ENCODE peak calls at places on chromosomes 7 and 10, in seven cellular contexts. L is OCI-LY7, F is HCT116, Z is MM.1S, R is neural progenitor cell, P is SK-N-SH, N is PC-3. Q is an unnamed sample.

GRCh38 chr10:69742928-69743602 is 58.6 kb upstream of the COL13A1 start:
- DNase-seq in L (no peak), F (peak; percentile 18), Z (no peak), R (peak; percentile 72), P (peak; percentile 64), N (peak; percentile 56), Q (peak; percentile 55)

GRCh38 chr10:22737587-22737986 is 23.2 kb upstream of the PIP4K2A start:
- DNase-seq in L (no peak), F (no peak), Z (no peak), R (no peak), P (no peak), N (peak; percentile 65), Q (peak; percentile 9)

GRCh38 chr10:122673731-122674130 is 25.9 kb downstream of the C10orf120 start:
- DNase-seq in L (no peak), F (no peak), Z (no peak), R (no peak), P (peak; percentile 61), N (no peak), Q (no peak)

GRCh38 chr10:127353544-127353943 is 157.2 kb upstream of the INSYN2A start:
- DNase-seq in L (peak; percentile 22), F (no peak), Z (no peak), R (no peak), P (no peak), N (no peak), Q (no peak)

GRCh38 chr10:128908109-128908898 is 558.7 kb upstream of the MGMT start:
- DNase-seq in L (no peak), F (no peak), Z (peak; percentile 93), R (no peak), P (no peak), N (no peak), Q (no peak)

GRCh38 chr7:21365866-21366624 is 61.8 kb upstream of the SP4 start:
- DNase-seq in L (no peak), F (peak; percentile 1), Z (no peak), R (no peak), P (no peak), N (peak; percentile 90), Q (peak; percentile 45)

GRCh38 chr7:108430664-108431063 is 25.6 kb downstream of the NRCAM start:
- DNase-seq in L (no peak), F (no peak), Z (no peak), R (no peak), P (no peak), N (no peak), Q (no peak)

GRCh38 chr10:24208661-24209420 is at the start of gene KIAA1217:
- DNase-seq in L (no peak), F (no peak), Z (peak; percentile 48), R (peak; percentile 85), P (peak; percentile 57), N (peak; percentile 38), Q (peak; percentile 75)

GRCh38 chr7:4014649-4015048 is 667.4 kb upstream of the FOXK1 start:
- DNase-seq in L (no peak), F (no peak), Z (no peak), R (no peak), P (no peak), N (no peak), Q (no peak)

GRCh38 chr7:104275900-104276299 is 52.5 kb upstream of the LHFPL3 start:
- DNase-seq in L (no peak), F (no peak), Z (no peak), R (no peak), P (no peak), N (peak; percentile 41), Q (no peak)

GRCh38 chr7:159370-160270 is 32.8 kb upstream of the FAM20C start:
- DNase-seq in L (no peak), F (no peak), Z (peak; percentile 7), R (no peak), P (peak; percentile 51), N (no peak), Q (peak; percentile 49)

GRCh38 chr7:115662676-115663075 is 367.9 kb downstream of the TFEC start:
- DNase-seq in L (no peak), F (no peak), Z (no peak), R (no peak), P (no peak), N (no peak), Q (no peak)

GRCh38 chr10:78758176-78758575 is 310.6 kb upstream of the ZMIZ1 start:
- DNase-seq in L (no peak), F (no peak), Z (no peak), R (no peak), P (no peak), N (no peak), Q (no peak)

GRCh38 chr7:34327681-34328080 is 330.3 kb upstream of the NPSR1 start:
- DNase-seq in L (no peak), F (no peak), Z (no peak), R (no peak), P (no peak), N (no peak), Q (no peak)

GRCh38 chr10:101161494-101162299 is 30.6 kb downstream of the TLX1 start:
- DNase-seq in L (peak; percentile 76), F (peak; percentile 72), Z (peak; percentile 69), R (peak; percentile 91), P (peak; percentile 77), N (peak; percentile 77), Q (peak; percentile 86)

GRCh38 chr10:89262331-89263020 is 10.9 kb upstream of the LIPA start:
- DNase-seq in L (no peak), F (no peak), Z (no peak), R (no peak), P (no peak), N (peak; percentile 96), Q (peak; percentile 19)

DNA sequence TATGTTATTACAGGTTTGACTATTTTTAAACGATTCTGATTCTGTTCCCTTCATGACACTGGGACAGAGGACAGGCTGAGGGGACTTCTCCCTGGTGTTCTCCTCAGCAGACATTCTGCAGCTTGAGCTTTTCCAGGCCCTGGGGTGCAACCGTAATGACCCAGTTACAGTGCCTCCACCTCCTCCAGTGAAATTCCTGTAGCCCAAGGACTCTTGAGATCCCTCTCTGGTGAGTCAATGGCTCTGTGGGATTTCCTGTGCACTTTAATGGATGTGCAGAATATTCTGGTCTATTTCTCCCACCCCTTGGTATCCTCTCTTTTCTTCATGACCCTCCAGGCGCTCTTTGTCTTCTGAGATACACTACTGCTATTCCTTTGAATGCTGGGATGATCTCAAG is 319.3 kb downstream of the INHBA start:
- DNase-seq in L (no peak), F (no peak), Z (no peak), R (no peak), P (no peak), N (no peak), Q (no peak)
- TF ChIP-seq EZH2phosphoT487 in L (no peak), F (no peak), Z (no peak), R (no peak), P (no peak), N (no peak), Q (no peak)

GRCh38 chr10:61965694-61966284 is 64.3 kb downstream of the ARID5B start:
- DNase-seq in L (no peak), F (no peak), Z (no peak), R (no peak), P (no peak), N (no peak), Q (no peak)

GRCh38 chr10:61964059-61964709 is 62.7 kb downstream of the ARID5B start:
- DNase-seq in L (no peak), F (no peak), Z (peak; percentile 31), R (no peak), P (no peak), N (no peak), Q (no peak)

GRCh38 chr10:61970182-61971015 is 68.9 kb downstream of the ARID5B start:
- DNase-seq in L (peak; percentile 49), F (no peak), Z (no peak), R (no peak), P (peak; percentile 42), N (no peak), Q (no peak)

GRCh38 chr10:61964949-61965693 is 63.6 kb downstream of the ARID5B start:
- DNase-seq in L (no peak), F (no peak), Z (no peak), R (no peak), P (no peak), N (no peak), Q (peak; percentile 34)

GRCh38 chr10:61967298-61967697 is 65.8 kb downstream of the ARID5B start:
- DNase-seq in L (no peak), F (no peak), Z (no peak), R (no peak), P (no peak), N (no peak), Q (no peak)
- TF ChIP-seq EZH2phosphoT487 in L (no peak), F (no peak), Z (no peak), R (no peak), P (no peak), N (no peak), Q (no peak)

DNA sequence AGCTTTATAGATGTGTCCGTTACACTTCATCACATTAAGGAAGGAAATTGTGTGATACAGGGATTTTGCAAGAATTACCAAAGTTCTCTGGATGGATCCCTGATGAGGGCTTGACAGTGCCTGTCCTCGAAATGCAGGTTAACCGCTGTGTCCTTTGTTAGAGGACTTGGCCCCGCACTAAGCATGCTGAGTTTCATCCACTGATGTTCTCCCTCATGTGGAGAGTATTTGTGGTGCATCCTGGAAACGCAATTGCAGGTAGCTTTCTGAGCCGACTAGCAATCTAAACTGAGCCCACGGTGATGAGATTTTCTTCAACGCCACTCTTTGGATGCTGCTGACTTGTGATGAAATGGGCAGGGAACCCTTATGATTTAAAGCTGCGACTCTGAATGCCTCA is 71.9 kb upstream of the STK17A start:
- DNase-seq in L (no peak), F (no peak), Z (no peak), R (peak; percentile 21), P (no peak), N (peak; percentile 15), Q (no peak)
- TF ChIP-seq EZH2phosphoT487 in L (no peak), F (no peak), Z (no peak), R (no peak), P (no peak), N (no peak), Q (no peak)

GRCh38 chr7:95056107-95056689 is 148.8 kb downstream of the PPP1R9A start:
- DNase-seq in L (no peak), F (no peak), Z (no peak), R (no peak), P (no peak), N (no peak), Q (no peak)
- TF ChIP-seq EZH2phosphoT487 in L (no peak), F (no peak), Z (no peak), R (no peak), P (no peak), N (no peak), Q (no peak)

DNA sequence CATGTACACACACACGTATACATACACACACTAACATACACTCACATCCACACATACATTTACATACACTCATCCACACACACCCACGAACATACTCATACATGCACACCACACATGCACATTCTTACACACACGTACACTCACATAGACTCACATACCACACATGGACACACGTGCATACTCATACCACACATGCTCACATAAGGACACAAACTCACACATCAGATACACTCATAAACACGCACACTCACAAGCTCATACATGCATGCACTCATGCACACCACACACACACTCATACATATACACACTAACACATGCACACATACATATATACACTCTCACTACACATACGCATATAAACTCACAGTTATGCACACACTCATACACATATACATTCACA is 1.2 kb upstream of the CALN1 start:
- DNase-seq in L (no peak), F (no peak), Z (no peak), R (no peak), P (no peak), N (no peak), Q (no peak)
- TF ChIP-seq EZH2phosphoT487 in L (no peak), F (no peak), Z (no peak), R (no peak), P (no peak), N (no peak), Q (no peak)

Q was measured in hepatocyte.